ENCODE peak calls at places on chromosomes 6 and 20, in seven cellular contexts. X is progenitor cell of endocrine pancreas; D is ureter; T is AG08396; R is NCI-H526; K is stimulated activated CD8-positive, alpha-beta memory T cell treated with anti-CD3 and anti-CD28 coated beads, Interleukin-12 subunit alpha, Interleukin-12 subunit beta, amount 100 ng/mL, for 4 hours; P is stimulated activated naive B cell treated with anti-CD40 and anti-IgM and Interleukin-4, amounts not matched to agents 10 μg/mL and 1 μg/mL and 100 μg/mL, for 72 hours. F is an unnamed sample.

GRCh38 chr6:158039178-158039557 is 57.5 kb downstream of the SYNJ2 start:
- DNase-seq in R (no peak), T (no peak), K (no peak), X (no peak), D (no peak), P (no peak), F (no peak)

GRCh38 chr20:58719258-58719657 is 26.7 kb downstream of the NPEPL1 start:
- DNase-seq in P (no peak), T (peak; percentile 1), X (no peak), R (no peak), K (no peak), D (peak; percentile 26), F (no peak)

GRCh38 chr6:30555428-30556005 is 772 bp downstream of the GNL1 start:
- DNase-seq in D (peak; percentile 57), T (peak; percentile 50), P (peak; percentile 20), K (no peak), X (peak; percentile 24), R (peak; percentile 63), F (no peak)

GRCh38 chr6:45915776-45916348 is 99.8 kb downstream of the CLIC5 start:
- DNase-seq in R (no peak), T (no peak), D (peak; percentile 10), P (no peak), X (no peak), K (no peak), F (no peak)

GRCh38 chr6:105363100-105363754 is 39.7 kb downstream of the PREP start:
- DNase-seq in T (no peak), R (peak; percentile 19), P (no peak), D (no peak), K (no peak), X (no peak), F (no peak)

GRCh38 chr6:81480139-81480538 is 272.3 kb downstream of the TENT5A start:
- DNase-seq in D (no peak), T (no peak), X (no peak), P (no peak), K (no peak), R (no peak), F (no peak)

GRCh38 chr6:52654592-52654991 is 16.3 kb upstream of the TMEM14A start:
- DNase-seq in X (no peak), R (no peak), T (no peak), D (no peak), P (no peak), K (no peak), F (no peak)

GRCh38 chr6:100889351-100889750 is 8.2 kb upstream of the ASCC3 start:
- DNase-seq in X (no peak), P (no peak), R (no peak), D (no peak), T (no peak), K (no peak), F (no peak)

GRCh38 chr6:166770216-166771116 is 143.4 kb upstream of the RPS6KA2 start:
- DNase-seq in R (no peak), D (peak; percentile 29), T (no peak), P (no peak), K (no peak), X (no peak), F (no peak)

GRCh38 chr20:25177890-25178321 is 17.6 kb upstream of the ENTPD6 start:
- DNase-seq in X (no peak), D (no peak), T (no peak), P (no peak), K (no peak), R (no peak), F (no peak)

GRCh38 chr6:160080097-160080496 is 41.5 kb upstream of the SLC22A1 start:
- DNase-seq in X (no peak), T (no peak), D (no peak), K (no peak), P (no peak), R (no peak), F (no peak)

GRCh38 chr20:62222972-62223371 is 2.9 kb upstream of the HRH3 start:
- DNase-seq in R (no peak), T (no peak), K (no peak), P (no peak), X (no peak), D (no peak), F (no peak)

GRCh38 chr6:163586888-163587287 is 172.4 kb downstream of the QKI start:
- DNase-seq in D (no peak), K (no peak), R (no peak), X (no peak), T (no peak), P (no peak), F (no peak)

GRCh38 chr6:30684386-30685156 is 1.9 kb downstream of the PPP1R18 start:
- DNase-seq in T (peak; percentile 2), P (no peak), D (peak; percentile 62), X (no peak), R (no peak), K (peak; percentile 40), F (peak; percentile 65)

GRCh38 chr6:46521464-46521971 is 30.3 kb upstream of the RCAN2 start:
- DNase-seq in R (no peak), P (no peak), X (no peak), K (no peak), D (no peak), T (no peak), F (no peak)

GRCh38 chr6:193773-194310 is 98.4 kb upstream of the DUSP22 start:
- DNase-seq in P (peak; percentile 67), R (no peak), K (no peak), X (no peak), D (no peak), T (no peak), F (no peak)

GRCh38 chr6:159929819-159930218 is 39.0 kb downstream of the MAS1 start:
- DNase-seq in T (no peak), R (peak; percentile 12), P (peak; percentile 20), D (peak; percentile 62), K (no peak), X (no peak), F (no peak)

GRCh38 chr6:18121580-18122127 is 823 bp downstream of the NHLRC1 start:
- DNase-seq in R (no peak), D (no peak), X (no peak), K (no peak), P (peak; percentile 7), T (no peak), F (no peak)

GRCh38 chr6:108767418-108768175 is 80.6 kb upstream of the ARMC2 start:
- DNase-seq in P (no peak), X (no peak), K (no peak), T (no peak), R (no peak), D (peak; percentile 37), F (no peak)

GRCh38 chr20:36153754-36154695 is 515 bp upstream of the EPB41L1 start:
- DNase-seq in K (peak; percentile 14), D (peak; percentile 90), R (peak; percentile 91), P (no peak), X (peak; percentile 59), T (peak; percentile 94), F (no peak)

GRCh38 chr6:109229536-109229935 is 134.2 kb downstream of the CEP57L1 start:
- DNase-seq in D (peak; percentile 65), R (no peak), K (no peak), T (no peak), X (no peak), P (no peak), F (no peak)

F was measured in CD14-positive monocyte.